ENCODE peak calls at places on chromosomes 6 and 20, in eight cellular contexts. G is mucosa of descending colon, J is lower lobe of right lung, E is A673, V is WERI-Rb-1, Y is trophoblast cell, M is bronchial epithelial cell, T is upper lobe of right lung. A is an unnamed sample. For H3K36me3, the result is how much of the 10 kb centered on the place peaks cover.

GRCh38 chr20:31811796-31812728 is 7.1 kb upstream of the MYLK2 start:
- DNase-seq in G (no peak), J (no peak), E (no peak), V (no peak), Y (peak), M (no peak), T (no peak), A (no peak)

GRCh38 chr6:92848459-92848858 is 570.9 kb downstream of the EPHA7 start:
- DNase-seq in G (no peak), J (no peak), E (no peak), V (no peak), Y (no peak), M (no peak), T (no peak), A (no peak)

GRCh38 chr6:63573899-63574553 is 1.7 kb downstream of the LOC128125822 start:
- DNase-seq in G (no peak), J (no peak), E (peak), V (peak), Y (peak), M (peak), T (no peak), A (peak)

GRCh38 chr6:167666571-167667203 is 160.0 kb upstream of the AFDN start:
- DNase-seq in G (no peak), J (no peak), E (no peak), V (no peak), Y (no peak), M (no peak), T (no peak), A (no peak)

GRCh38 chr6:98824907-98825601 is 9.3 kb upstream of the POU3F2 start:
- DNase-seq in G (no peak), J (no peak), E (no peak), V (no peak), Y (no peak), M (no peak), T (no peak), A (no peak)

GRCh38 chr6:93416575-93417420 is 2.6 kb downstream of the EPHA7 start:
- DNase-seq in G (peak), J (peak), E (peak), V (peak), Y (no peak), M (no peak), T (no peak), A (peak)

GRCh38 chr6:132643547-132643946 is 15.4 kb downstream of the TAAR1 start:
- DNase-seq in G (no peak), J (no peak), E (no peak), V (no peak), Y (no peak), M (no peak), T (no peak), A (no peak)

GRCh38 chr6:45514454-45514853 is 136.7 kb upstream of the SUPT3H start:
- DNase-seq in G (no peak), J (no peak), E (no peak), V (no peak), Y (peak), M (peak), T (no peak), A (no peak)

GRCh38 chr20:13294522-13294921 is 73.4 kb downstream of the ISM1 start:
- DNase-seq in G (no peak), J (no peak), E (no peak), V (no peak), Y (no peak), M (no peak), T (no peak), A (no peak)

GRCh38 chr6:30641048-30641447 is 5.9 kb upstream of the C6orf136 start:
- DNase-seq in G (no peak), J (no peak), E (no peak), V (no peak), Y (no peak), M (no peak), T (no peak), A (no peak)

GRCh38 chr6:141467881-141468280 is 664.8 kb upstream of the GJE1 start:
- DNase-seq in G (no peak), J (no peak), E (no peak), V (no peak), Y (no peak), M (no peak), T (no peak), A (no peak)

GRCh38 chr6:119142051-119142450 is 63.6 kb upstream of the FAM184A start:
- DNase-seq in G (no peak), J (no peak), E (no peak), V (no peak), Y (no peak), M (no peak), T (no peak), A (no peak)

GRCh38 chr20:57829805-57830514 is 120.1 kb upstream of the PMEPA1 start:
- DNase-seq in G (no peak), J (no peak), E (no peak), V (no peak), Y (no peak), M (no peak), T (no peak), A (no peak)

GRCh38 chr20:49594143-49594928 is 26.4 kb upstream of the PTGIS start:
- DNase-seq in G (no peak), J (no peak), E (no peak), V (no peak), Y (peak), M (peak), T (no peak), A (peak)

GRCh38 chr20:11098888-11099287 is 425.1 kb upstream of the JAG1 start:
- DNase-seq in G (no peak), J (no peak), E (no peak), V (peak), Y (peak), M (no peak), T (no peak), A (peak)

GRCh38 chr20:19565721-19566120 is 192.3 kb upstream of the RIN2 start:
- DNase-seq in G (no peak), J (no peak), E (no peak), V (no peak), Y (no peak), M (peak), T (no peak), A (no peak)

GRCh38 chr20:46004187-46004586 is 4.5 kb upstream of the MMP9 start:
- DNase-seq in G (no peak), J (no peak), E (no peak), V (no peak), Y (peak), M (no peak), T (no peak), A (no peak)

GRCh38 chr6:41594766-41595165 is 43.5 kb upstream of the MDFI start:
- DNase-seq in G (no peak), J (no peak), E (no peak), V (no peak), Y (no peak), M (no peak), T (no peak), A (no peak)

GRCh38 chr6:41593451-41594238 is 44.6 kb upstream of the MDFI start:
- DNase-seq in G (no peak), J (no peak), E (no peak), V (no peak), Y (no peak), M (no peak), T (no peak), A (no peak)

GRCh38 chr6:41595166-41595565 is 43.1 kb upstream of the MDFI start:
- DNase-seq in G (no peak), J (no peak), E (no peak), V (no peak), Y (no peak), M (no peak), T (no peak), A (no peak)

GRCh38 chr6:41596096-41596685 is 42.1 kb upstream of the MDFI start:
- DNase-seq in G (no peak), J (no peak), E (no peak), V (no peak), Y (no peak), M (no peak), T (no peak), A (no peak)

DNA sequence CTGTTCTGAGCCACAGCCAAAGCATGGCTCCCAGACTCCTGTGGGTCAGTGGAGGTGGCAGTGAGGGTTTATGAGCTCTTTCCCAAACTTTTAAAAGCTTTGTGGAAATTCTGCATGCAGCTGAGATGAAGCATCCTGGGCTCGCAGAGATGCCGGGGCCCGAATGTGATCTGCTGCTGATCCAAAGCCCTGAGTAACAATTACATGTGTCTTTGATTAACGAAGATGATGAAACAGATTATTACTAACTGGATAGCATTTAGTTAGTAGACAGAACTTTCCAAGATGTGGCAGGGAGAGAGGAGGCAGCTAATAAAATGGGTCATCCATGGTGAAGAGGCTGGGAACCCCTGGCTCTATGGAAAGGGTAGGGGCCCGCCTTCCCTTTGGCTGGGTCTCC is 43.9 kb upstream of the MDFI start:
- DNase-seq in G (no peak), J (no peak), E (no peak), V (no peak), Y (no peak), M (no peak), T (no peak), A (no peak)
- H3K36me3 ChIP-seq in G (under half), J (half or more), E (under half), V (half or more), Y (under half), M (under half), T (under half), A (under half)

GRCh38 chr6:2841264-2842138 is at the start of gene SERPINB1:
- DNase-seq in G (peak), J (peak), E (peak), V (peak), Y (peak), M (peak), T (peak), A (peak)
- H3K4me3 ChIP-seq in G (peak), J (peak), E (peak), V (peak), Y (peak), M (peak), T (peak), A (peak)

DNA sequence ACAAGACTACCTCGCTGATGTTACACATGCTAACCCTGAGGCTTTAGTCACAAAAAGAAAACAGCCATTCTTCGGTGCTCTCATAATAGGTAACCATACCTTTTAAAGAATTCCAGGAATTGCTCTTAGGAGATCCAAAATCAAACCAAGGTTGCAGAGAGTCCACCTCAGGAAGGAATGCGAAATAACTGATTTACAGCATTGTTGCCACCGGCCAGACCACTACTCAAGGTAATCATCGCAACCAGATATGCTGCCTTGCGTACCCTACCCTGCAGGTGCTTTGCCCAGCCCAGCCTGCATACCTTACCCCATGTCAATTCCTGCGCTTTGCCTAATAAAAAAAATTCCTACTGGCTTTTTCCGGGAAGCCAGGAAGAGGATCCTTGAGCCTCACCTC is 27.0 kb downstream of the NUP153 start:
- DNase-seq in G (no peak), J (no peak), E (no peak), V (no peak), Y (peak), M (no peak), T (no peak), A (no peak)
- H3K36me3 ChIP-seq in G (under half), J (under half), E (half or more), V (half or more), Y (under half), M (under half), T (under half), A (under half)

DNA sequence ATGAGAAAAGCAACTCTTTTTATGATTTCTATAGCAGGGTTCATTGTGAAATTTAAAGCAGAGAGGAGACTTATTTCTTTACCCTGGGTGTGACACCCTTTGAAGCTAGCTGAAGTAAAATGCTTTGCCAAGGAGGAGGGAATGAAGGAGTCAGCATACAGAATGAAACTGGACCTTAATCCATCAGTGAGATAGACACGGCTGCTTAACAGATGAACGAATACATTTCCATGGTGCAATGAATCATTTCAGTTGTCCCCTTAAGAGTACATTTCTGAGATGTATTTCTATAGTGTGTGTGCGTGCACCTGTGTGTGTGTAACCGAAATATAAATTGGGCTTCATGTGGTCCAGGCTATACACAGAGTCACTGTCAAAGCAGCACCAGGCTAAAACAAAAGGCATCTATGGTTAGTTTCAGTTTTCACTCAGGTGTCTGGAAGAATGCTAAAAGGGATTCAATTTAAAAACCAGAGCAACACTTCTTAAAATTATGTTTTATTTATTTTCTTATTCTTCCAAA is 73.9 kb upstream of the CD93 start:
- DNase-seq in G (no peak), J (no peak), E (no peak), V (no peak), Y (no peak), M (no peak), T (no peak), A (peak)
- H3K4me3 ChIP-seq in G (no peak), J (no peak), E (no peak), V (no peak), Y (no peak), M (no peak), T (no peak), A (no peak)

GRCh38 chr6:2579241-2579761 is 171.4 kb downstream of the MYLK4 start:
- DNase-seq in G (no peak), J (peak), E (no peak), V (no peak), Y (no peak), M (peak), T (peak), A (no peak)

GRCh38 chr6:2579789-2580570 is 170.7 kb downstream of the MYLK4 start:
- DNase-seq in G (no peak), J (no peak), E (no peak), V (no peak), Y (no peak), M (no peak), T (no peak), A (no peak)

GRCh38 chr6:2576499-2576898 is 174.2 kb downstream of the MYLK4 start:
- DNase-seq in G (no peak), J (no peak), E (no peak), V (no peak), Y (no peak), M (no peak), T (no peak), A (no peak)

GRCh38 chr6:2578729-2579128 is 172.0 kb downstream of the MYLK4 start:
- DNase-seq in G (no peak), J (no peak), E (no peak), V (no peak), Y (peak), M (peak), T (no peak), A (no peak)

GRCh38 chr6:2575191-2575590 is 175.5 kb downstream of the MYLK4 start:
- DNase-seq in G (no peak), J (no peak), E (no peak), V (no peak), Y (no peak), M (no peak), T (no peak), A (no peak)
- H3K36me3 ChIP-seq in G (under half), J (under half), E (under half), V (under half), Y (under half), M (under half), T (under half), A (under half)

GRCh38 chr6:8100159-8100854 is 2.0 kb downstream of the EEF1E1 start:
- DNase-seq in G (no peak), J (no peak), E (peak), V (no peak), Y (no peak), M (no peak), T (no peak), A (no peak)
- H3K4me3 ChIP-seq in G (no peak), J (no peak), E (peak), V (no peak), Y (no peak), M (no peak), T (no peak), A (no peak)

DNA sequence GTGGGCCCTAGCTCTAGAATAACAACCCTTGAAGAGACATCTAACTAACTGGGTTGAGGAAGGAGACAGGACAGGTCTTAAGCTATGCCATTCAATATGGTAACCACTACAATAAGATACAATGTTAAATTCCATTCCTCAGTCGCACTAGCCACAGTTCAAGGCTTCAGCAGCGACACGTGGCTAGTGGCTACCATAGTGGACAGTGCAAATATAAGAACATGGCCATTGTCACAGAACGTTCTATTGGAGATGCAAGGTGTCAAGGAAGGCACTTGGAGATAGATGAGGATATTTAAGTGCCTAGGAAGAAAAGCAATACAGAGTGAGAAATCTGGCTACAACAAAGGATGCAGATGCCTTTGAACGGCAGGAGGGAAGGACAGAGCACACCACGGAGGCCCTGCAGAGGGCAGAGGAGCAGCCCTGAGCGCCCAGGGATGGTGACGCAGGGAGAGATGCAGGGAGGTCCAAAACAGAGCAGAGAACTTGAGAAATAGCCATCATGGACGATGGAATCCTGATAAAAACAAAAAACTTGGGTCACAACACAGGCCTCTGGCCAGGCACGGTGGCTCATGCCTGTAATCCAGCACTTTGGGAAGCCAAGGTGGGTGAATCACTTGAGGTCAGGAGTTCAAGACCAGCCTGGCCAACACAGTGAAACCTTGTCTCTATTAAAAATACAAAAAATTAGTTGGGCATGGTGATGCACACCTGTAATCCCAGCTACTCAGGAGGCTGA is 140.7 kb downstream of the ZMYND8 start:
- DNase-seq in G (no peak), J (no peak), E (no peak), V (no peak), Y (no peak), M (no peak), T (no peak), A (no peak)
- H3K36me3 ChIP-seq in G (under half), J (half or more), E (under half), V (half or more), Y (half or more), M (under half), T (half or more), A (under half)